ENCODE peak calls at places on chromosomes 1 and 21, in four cellular contexts. V is neural progenitor cell, H is right atrium auricular region, Y is right lobe of liver. W is an unnamed sample.

GRCh38 chr1:23424171-23424959 is at the start of gene TCEA3:
- DNase-seq in V (peak), H (no peak), Y (peak), W (no peak)

GRCh38 chr1:208054485-208054884 is 143.6 kb upstream of the CD34 start:
- DNase-seq in V (no peak), H (no peak), Y (no peak), W (no peak)

GRCh38 chr1:110068646-110069301 is 1.7 kb downstream of the ALX3 start:
- DNase-seq in V (peak), H (no peak), Y (no peak), W (no peak)

GRCh38 chr1:34143984-34144383 is 21.0 kb downstream of the CSMD2 start:
- DNase-seq in V (no peak), H (no peak), Y (no peak), W (no peak)

GRCh38 chr1:78339490-78339889 is 151.3 kb upstream of the PTGFR start:
- DNase-seq in V (no peak), H (no peak), Y (no peak), W (no peak)

GRCh38 chr1:218207194-218207593 is 77.9 kb upstream of the RRP15 start:
- DNase-seq in V (no peak), H (no peak), Y (no peak), W (no peak)

GRCh38 chr1:186435336-186435735 is 25.6 kb downstream of the PDC start:
- DNase-seq in V (no peak), H (no peak), Y (no peak), W (no peak)

GRCh38 chr1:65224681-65225091 is 76.7 kb downstream of the AK4 start:
- DNase-seq in V (no peak), H (no peak), Y (no peak), W (no peak)

GRCh38 chr1:229624521-229624905 is 1.4 kb downstream of the TAF5L start:
- DNase-seq in V (no peak), H (no peak), Y (no peak), W (no peak)

GRCh38 chr1:22412932-22413727 is 38.5 kb upstream of the ZBTB40 start:
- DNase-seq in V (no peak), H (no peak), Y (no peak), W (no peak)

GRCh38 chr21:28795251-28795650 is 197.4 kb downstream of the LTN1 start:
- DNase-seq in V (no peak), H (no peak), Y (no peak), W (no peak)

GRCh38 chr1:10835423-10836421 is 39.3 kb upstream of the CASZ1 start:
- DNase-seq in V (peak), H (no peak), Y (no peak), W (no peak)

GRCh38 chr1:41540886-41541591 is 56.6 kb upstream of the EDN2 start:
- DNase-seq in V (peak), H (no peak), Y (peak), W (peak)

GRCh38 chr1:229344937-229345684 is 2.3 kb upstream of the CCSAP start:
- DNase-seq in V (no peak), H (no peak), Y (no peak), W (no peak)

GRCh38 chr1:119762953-119763352 is 5.8 kb downstream of the HMGCS2 start:
- DNase-seq in V (no peak), H (no peak), Y (no peak), W (no peak)

DNA sequence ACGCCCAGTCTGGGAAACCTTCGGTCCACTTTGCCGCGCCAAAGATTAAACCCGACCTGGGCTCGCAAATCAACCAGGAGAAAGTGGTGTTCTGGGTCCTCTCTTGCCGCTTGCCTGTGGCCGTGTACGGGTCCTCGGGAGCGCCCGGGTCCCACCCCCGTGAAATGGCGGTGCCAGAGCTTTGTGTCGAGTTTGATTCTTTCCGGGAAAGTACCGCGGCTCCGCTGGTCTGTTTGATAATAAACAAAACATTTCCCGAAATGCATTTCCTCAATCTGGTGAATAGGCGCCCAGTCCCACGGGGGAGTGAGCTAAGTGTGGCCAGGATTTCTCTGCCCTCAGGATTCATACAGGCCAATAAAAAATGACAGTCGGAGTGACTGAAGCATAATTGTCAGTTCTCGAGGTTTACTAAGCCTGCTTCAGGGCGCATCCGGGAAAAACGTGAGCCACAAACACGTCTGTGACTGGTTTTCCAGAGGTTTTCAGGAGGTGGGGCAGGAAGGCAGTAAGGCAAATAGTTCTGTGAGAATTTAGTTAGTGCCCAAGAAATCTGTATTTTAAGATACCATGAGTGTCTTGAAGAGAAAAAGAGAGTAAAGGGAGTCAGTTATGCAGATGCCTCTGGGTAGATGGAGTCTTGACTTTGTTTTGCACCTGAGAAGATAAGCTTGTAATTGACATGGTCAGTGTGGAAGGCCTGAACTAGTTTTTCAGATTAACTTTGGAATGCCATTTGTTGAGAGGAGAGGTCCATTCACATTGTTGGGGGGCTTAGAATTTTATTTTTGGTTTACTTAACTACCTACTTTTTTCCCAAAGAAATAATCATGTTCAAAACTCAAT is 675 bp downstream of the IFNAR1 start:
- DNase-seq in V (no peak), H (peak), Y (peak), W (peak)
- TF ChIP-seq CTCF in V (no peak), H (no peak), Y (no peak), W (no peak)

GRCh38 chr1:211473823-211474222 is 18.1 kb downstream of the RD3 start:
- DNase-seq in V (no peak), H (no peak), Y (no peak), W (no peak)
- H3K27ac ChIP-seq in V (no peak), H (no peak), Y (no peak), W (no peak)

GRCh38 chr21:21232320-21232719 is 234.1 kb downstream of the NCAM2 start:
- DNase-seq in V (peak), H (no peak), Y (no peak), W (no peak)
- TF ChIP-seq CTCF in V (peak), H (no peak), Y (peak), W (peak)

GRCh38 chr21:32381571-32381970 is 11.2 kb downstream of the URB1 start:
- DNase-seq in V (no peak), H (no peak), Y (no peak), W (no peak)

GRCh38 chr21:32383812-32384211 is 9.0 kb downstream of the URB1 start:
- DNase-seq in V (no peak), H (no peak), Y (no peak), W (no peak)

GRCh38 chr21:32382108-32382601 is 10.7 kb downstream of the URB1 start:
- DNase-seq in V (no peak), H (no peak), Y (no peak), W (no peak)

GRCh38 chr21:32378956-32379355 is 13.9 kb downstream of the URB1 start:
- DNase-seq in V (no peak), H (no peak), Y (no peak), W (no peak)

GRCh38 chr21:32380940-32381339 is 11.9 kb downstream of the URB1 start:
- DNase-seq in V (no peak), H (no peak), Y (no peak), W (no peak)
- H3K27ac ChIP-seq in V (no peak), H (no peak), Y (no peak), W (peak)

DNA sequence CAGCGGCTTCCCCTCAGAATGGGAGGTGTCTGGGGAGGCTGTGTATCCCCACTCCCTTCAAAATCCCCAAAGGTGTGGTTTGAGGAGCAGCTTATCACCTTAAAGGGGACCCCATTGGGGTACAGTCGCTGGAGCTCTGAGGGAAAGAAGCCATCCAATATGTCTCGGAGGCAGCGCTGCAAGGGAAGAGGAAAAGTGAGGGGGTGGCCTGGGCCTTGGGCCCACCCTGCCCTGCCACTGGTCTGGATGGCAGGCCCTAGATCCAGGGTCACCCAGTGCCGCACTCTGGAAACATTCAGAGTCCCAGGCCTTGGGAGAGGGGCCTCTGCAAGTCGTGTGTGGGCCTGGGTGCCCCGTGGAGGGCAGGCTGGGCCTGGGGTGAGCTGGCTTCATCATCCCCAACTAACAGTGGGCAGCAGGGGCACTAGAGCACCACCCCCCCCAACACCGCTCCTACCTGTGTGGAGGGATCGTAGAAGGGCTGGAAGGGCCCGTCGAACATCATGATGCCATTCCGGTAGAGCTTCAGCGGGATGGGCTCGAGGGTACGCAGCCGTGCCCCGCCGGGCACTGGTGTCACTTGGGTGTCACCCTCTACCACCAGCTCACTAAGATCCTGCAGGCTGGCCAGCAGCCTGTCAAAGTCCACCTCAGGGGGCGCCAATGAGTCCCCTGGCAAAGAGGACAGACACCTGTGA is 5.6 kb downstream of the SH3BGRL3 start:
- DNase-seq in V (peak), H (no peak), Y (no peak), W (peak)
- TF ChIP-seq CTCF in V (peak), H (no peak), Y (peak), W (peak)

GRCh38 chr1:40382110-40382464 is 8.6 kb downstream of the SMAP2 start:
- DNase-seq in V (no peak), H (no peak), Y (no peak), W (no peak)

GRCh38 chr1:40380817-40381216 is 7.3 kb downstream of the SMAP2 start:
- DNase-seq in V (no peak), H (no peak), Y (no peak), W (no peak)

GRCh38 chr1:40381268-40382109 is 8.0 kb downstream of the SMAP2 start:
- DNase-seq in V (no peak), H (no peak), Y (no peak), W (no peak)

GRCh38 chr1:40377512-40377911 is 4.0 kb downstream of the SMAP2 start:
- DNase-seq in V (no peak), H (peak), Y (no peak), W (no peak)

DNA sequence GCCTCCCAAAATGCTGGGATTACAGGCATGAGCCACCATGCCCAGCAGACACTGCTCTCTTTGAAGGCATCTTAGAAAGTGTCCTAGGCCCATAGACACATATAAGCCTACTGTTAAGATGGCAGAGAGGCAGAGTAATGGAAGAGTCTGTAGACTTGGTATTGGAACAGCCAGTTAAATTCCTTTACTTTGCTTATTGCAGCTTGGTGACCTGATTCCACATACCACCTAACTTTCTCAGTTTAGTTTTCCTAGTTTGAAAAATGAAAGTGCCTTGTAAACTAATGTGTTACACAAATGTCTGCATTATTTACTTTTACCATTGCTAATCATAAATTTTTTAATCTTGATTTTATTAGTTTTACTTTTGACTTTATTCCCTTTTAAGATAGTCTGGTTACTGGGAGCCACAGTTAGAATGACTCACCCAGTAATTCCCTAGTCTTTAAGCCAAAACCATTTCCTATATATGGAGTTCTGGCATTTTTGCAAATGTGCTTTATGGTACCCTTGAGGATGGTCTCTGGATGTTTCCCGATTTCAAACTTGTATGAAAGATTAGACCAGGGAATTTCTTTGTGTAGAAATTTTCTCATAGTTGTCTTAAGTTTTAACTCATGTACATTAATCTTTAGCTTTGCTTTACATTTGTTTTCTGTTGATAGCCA is 6.4 kb downstream of the SMAP2 start:
- DNase-seq in V (no peak), H (no peak), Y (no peak), W (no peak)
- H3K27ac ChIP-seq in V (no peak), H (no peak), Y (no peak), W (peak)

W was measured in RWPE2.